ENCODE peak calls at places on chromosome 5, in nine cellular contexts. B is breast epithelium, H is adrenal gland, N is HCT116, U is neuronal stem cell, P is lower lobe of right lung, Q is GM23338, W is ovary, D is adipocyte. C is an unnamed sample.

GRCh38 chr5:80754900-80755299 is 100.1 kb upstream of the DHFR start:
- DNase-seq in B (no peak), H (no peak), N (no peak), U (peak; percentile 71), P (no peak), Q (no peak), W (no peak), D (no peak), C (no peak)

GRCh38 chr5:168697034-168697720 is 118.0 kb upstream of the PANK3 start:
- DNase-seq in B (no peak), H (no peak), N (no peak), U (no peak), P (no peak), Q (no peak), W (no peak), D (no peak), C (peak; percentile 56)

GRCh38 chr5:153601377-153601776 is 110.9 kb downstream of the GRIA1 start:
- DNase-seq in B (no peak), H (no peak), N (no peak), U (no peak), P (no peak), Q (no peak), W (no peak), D (no peak), C (no peak)

GRCh38 chr5:5777013-5777412 is 354.5 kb downstream of the ICE1 start:
- DNase-seq in B (no peak), H (no peak), N (no peak), U (no peak), P (no peak), Q (no peak), W (no peak), D (no peak), C (no peak)

GRCh38 chr5:117888688-117889087 is 1099.7 kb downstream of the DTWD2 start:
- DNase-seq in B (no peak), H (no peak), N (no peak), U (no peak), P (no peak), Q (no peak), W (no peak), D (no peak), C (no peak)

GRCh38 chr5:97764700-97765099 is 581.7 kb upstream of the RIOK2 start:
- DNase-seq in B (no peak), H (no peak), N (no peak), U (no peak), P (no peak), Q (no peak), W (no peak), D (peak; percentile 71), C (no peak)

GRCh38 chr5:152309926-152310450 is 95.1 kb downstream of the NMUR2 start:
- DNase-seq in B (no peak), H (no peak), N (no peak), U (peak; percentile 8), P (no peak), Q (no peak), W (no peak), D (no peak), C (no peak)

GRCh38 chr5:23332650-23333251 is 174.7 kb upstream of the PRDM9 start:
- DNase-seq in B (no peak), H (no peak), N (no peak), U (no peak), P (no peak), Q (peak; percentile 69), W (no peak), D (no peak), C (no peak)

GRCh38 chr5:76389513-76390154 is 13.5 kb upstream of the IQGAP2 start:
- DNase-seq in B (no peak), H (no peak), N (no peak), U (no peak), P (no peak), Q (no peak), W (no peak), D (no peak), C (no peak)

GRCh38 chr5:54470677-54471076 is 15.2 kb downstream of the HSPB3 start:
- DNase-seq in B (no peak), H (no peak), N (no peak), U (no peak), P (no peak), Q (no peak), W (peak; percentile 27), D (peak; percentile 79), C (no peak)

DNA sequence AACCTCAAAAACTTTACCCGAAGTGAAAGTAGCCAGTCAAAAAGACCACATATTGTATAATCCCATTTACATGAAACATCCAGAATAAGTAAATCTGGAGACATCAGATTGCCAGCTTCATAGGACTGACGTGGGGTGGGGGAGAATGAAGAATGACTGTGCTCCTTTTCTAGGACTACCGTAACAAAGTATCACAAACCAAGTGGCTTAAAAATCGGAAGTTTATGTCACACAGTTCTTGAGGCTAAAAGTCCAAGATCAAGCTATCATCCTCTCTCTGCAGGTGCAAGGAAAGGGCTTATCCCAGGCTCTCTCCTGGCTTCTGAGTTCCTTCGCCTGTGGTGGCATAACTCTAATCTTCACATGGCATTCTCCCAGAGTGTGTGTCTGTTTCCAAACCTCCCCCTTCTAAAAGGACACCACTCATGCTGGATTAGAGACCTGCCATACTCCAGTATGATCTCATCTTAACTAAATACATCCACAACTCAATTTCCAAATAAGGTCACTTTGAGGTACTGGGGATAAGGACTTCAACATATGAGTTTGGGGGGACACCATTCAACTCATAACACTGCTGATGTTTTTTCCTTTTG is 25.5 kb downstream of the ADAM19 start:
- DNase-seq in B (no peak), H (no peak), N (no peak), U (no peak), P (no peak), Q (no peak), W (no peak), D (no peak), C (no peak)
- H3K4me1 ChIP-seq in B (no peaks in the 10 kb centered on the region), H (peaks cover 11% of the 10 kb centered on the region), N (peaks cover 37% of the 10 kb centered on the region), U (peaks cover 13% of the 10 kb centered on the region), P (peaks cover 48% of the 10 kb centered on the region), Q (peaks cover 3% of the 10 kb centered on the region), W (peaks cover 3% of the 10 kb centered on the region), D (peaks cover 55% of the 10 kb centered on the region), C (peaks cover 69% of the 10 kb centered on the region)

GRCh38 chr5:9329125-9329524 is 216.8 kb downstream of the SEMA5A start:
- DNase-seq in B (no peak), H (no peak), N (no peak), U (no peak), P (no peak), Q (no peak), W (no peak), D (no peak), C (no peak)

GRCh38 chr5:9320652-9321051 is 225.2 kb downstream of the SEMA5A start:
- DNase-seq in B (no peak), H (no peak), N (no peak), U (no peak), P (no peak), Q (no peak), W (no peak), D (no peak), C (no peak)

GRCh38 chr5:9325549-9325948 is 220.3 kb downstream of the SEMA5A start:
- DNase-seq in B (no peak), H (no peak), N (no peak), U (no peak), P (no peak), Q (no peak), W (no peak), D (no peak), C (no peak)

DNA sequence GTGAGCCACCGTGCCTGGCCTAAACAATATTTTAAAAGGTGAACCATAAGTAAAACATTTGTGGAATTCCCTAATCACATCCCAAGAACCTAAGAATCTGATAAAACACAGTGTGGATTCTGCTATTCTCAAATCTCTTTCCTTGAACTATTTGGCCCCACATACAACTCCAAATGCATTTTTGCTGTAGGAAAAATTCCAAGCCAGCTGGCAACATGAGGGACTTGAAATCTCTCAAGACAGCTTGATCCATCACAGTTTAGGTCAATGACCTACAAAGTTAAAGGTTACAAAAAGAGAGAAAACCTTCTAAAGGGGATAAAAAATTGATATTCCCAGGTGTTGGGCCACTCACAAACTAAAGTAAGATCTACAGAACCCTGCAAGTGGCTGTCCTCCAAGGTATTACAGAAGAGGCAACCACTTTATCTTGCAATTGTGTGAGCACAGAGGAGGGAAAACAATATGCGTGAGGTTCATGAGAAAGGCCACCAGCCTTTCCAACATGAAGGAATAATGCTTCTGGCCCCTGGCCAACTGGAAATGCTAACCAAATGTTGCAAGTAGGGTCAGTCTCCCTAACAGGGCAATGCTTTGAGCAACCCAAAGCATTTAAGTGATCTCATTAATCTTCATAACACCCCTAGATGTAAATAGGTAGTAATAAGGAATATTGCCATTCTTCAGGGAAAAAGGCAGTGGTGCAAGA is 221.4 kb downstream of the SEMA5A start:
- DNase-seq in B (no peak), H (no peak), N (no peak), U (no peak), P (no peak), Q (no peak), W (no peak), D (peak; percentile 38), C (no peak)
- H3K4me1 ChIP-seq in B (no peaks in the 10 kb centered on the region), H (no peaks in the 10 kb centered on the region), N (no peaks in the 10 kb centered on the region), U (no peaks in the 10 kb centered on the region), P (no peaks in the 10 kb centered on the region), Q (no peaks in the 10 kb centered on the region), W (no peaks in the 10 kb centered on the region), D (peaks cover 9% of the 10 kb centered on the region), C (no peaks in the 10 kb centered on the region)

GRCh38 chr5:41410737-41411136 is 99.7 kb downstream of the PLCXD3 start:
- DNase-seq in B (no peak), H (no peak), N (no peak), U (no peak), P (no peak), Q (peak; percentile 54), W (no peak), D (no peak), C (no peak)
- H3K4me1 ChIP-seq in B (no peaks in the 10 kb centered on the region), H (peaks cover 22% of the 10 kb centered on the region), N (peaks cover 7% of the 10 kb centered on the region), U (no peaks in the 10 kb centered on the region), P (no peaks in the 10 kb centered on the region), Q (no peaks in the 10 kb centered on the region), W (peaks cover 7% of the 10 kb centered on the region), D (peaks cover 44% of the 10 kb centered on the region), C (peaks cover 12% of the 10 kb centered on the region)

GRCh38 chr5:111749303-111750026 is 7.5 kb downstream of the NREP start:
- DNase-seq in B (no peak), H (no peak), N (no peak), U (no peak), P (no peak), Q (no peak), W (no peak), D (no peak), C (no peak)

GRCh38 chr5:111746791-111747190 is 10.2 kb downstream of the NREP start:
- DNase-seq in B (no peak), H (no peak), N (no peak), U (no peak), P (no peak), Q (no peak), W (no peak), D (no peak), C (no peak)

GRCh38 chr5:111748304-111748763 is 8.7 kb downstream of the NREP start:
- DNase-seq in B (no peak), H (peak; percentile 81), N (peak; percentile 16), U (no peak), P (no peak), Q (no peak), W (no peak), D (peak; percentile 86), C (no peak)

GRCh38 chr5:111745075-111745474 is 11.9 kb downstream of the NREP start:
- DNase-seq in B (no peak), H (no peak), N (no peak), U (no peak), P (no peak), Q (no peak), W (no peak), D (no peak), C (no peak)

GRCh38 chr5:111747336-111747735 is 9.7 kb downstream of the NREP start:
- DNase-seq in B (no peak), H (no peak), N (no peak), U (no peak), P (no peak), Q (no peak), W (no peak), D (no peak), C (no peak)
- H3K4me1 ChIP-seq in B (no peaks in the 10 kb centered on the region), H (peaks cover 25% of the 10 kb centered on the region), N (peaks cover 14% of the 10 kb centered on the region), U (peaks cover 27% of the 10 kb centered on the region), P (peaks cover 21% of the 10 kb centered on the region), Q (peaks cover 53% of the 10 kb centered on the region), W (no peaks in the 10 kb centered on the region), D (peaks cover 43% of the 10 kb centered on the region), C (peaks cover 58% of the 10 kb centered on the region)